ENCODE peak calls at places on chromosomes 13 and 19, in seven cellular contexts. Y, U, M, C, A, E and T are unnamed samples.

GRCh38 chr19:38711726-38712153 is 32.5 kb downstream of the CAPN12 start:
- DNase-seq in Y (no peak), U (no peak), M (peak), C (no peak), A (peak), E (peak), T (no peak)

GRCh38 chr19:56252699-56253422 is 19.7 kb upstream of the EDDM13 start:
- DNase-seq in Y (peak), U (peak), M (no peak), C (peak), A (peak), E (peak), T (peak)

GRCh38 chr19:10965398-10965797 is 4.6 kb downstream of the SMARCA4 start:
- DNase-seq in Y (no peak), U (no peak), M (no peak), C (no peak), A (no peak), E (no peak), T (no peak)

GRCh38 chr13:100100115-100100879 is 11.4 kb downstream of the PCCA start:
- DNase-seq in Y (no peak), U (no peak), M (no peak), C (peak), A (peak), E (peak), T (no peak)

GRCh38 chr13:44309771-44310767 is 63.6 kb upstream of the SERP2 start:
- DNase-seq in Y (no peak), U (no peak), M (no peak), C (no peak), A (no peak), E (peak), T (no peak)

GRCh38 chr13:41352935-41353801 is 42.1 kb downstream of the NAA16 start:
- DNase-seq in Y (peak), U (no peak), M (peak), C (peak), A (peak), E (peak), T (peak)

GRCh38 chr13:95354680-95355487 is 53.6 kb upstream of the ABCC4 start:
- DNase-seq in Y (no peak), U (no peak), M (no peak), C (no peak), A (no peak), E (peak), T (no peak)

GRCh38 chr19:18650468-18651001 is 13.7 kb downstream of the KLHL26 start:
- DNase-seq in Y (no peak), U (no peak), M (peak), C (no peak), A (peak), E (peak), T (peak)